ENCODE peak calls at places on chromosomes 5 and 9, in nine cellular contexts. One of them, this sample, is unnamed.

GRCh38 chr5:180390441-180391190 is 37.5 kb upstream of the GFPT2 start:
- DNase-seq in GM06990: no peak
- DNase-seq in SHP77: no peak
- DNase-seq in hippocampal formation: no peak
- DNase-seq in caudate nucleus: no peak
- DNase-seq in activated T-cell treated with anti-CD3 and anti-CD28 coated beads for 24 hours: no peak
- DNase-seq in AG10803: no peak
- DNase-seq in kidney: no peak
- DNase-seq in HL-60: no peak
- DNase-seq in this sample: no peak

GRCh38 chr5:179762079-179762780 is 29.6 kb downstream of the MAML1 start:
- DNase-seq in GM06990: peak
- DNase-seq in hippocampal formation: no peak
- DNase-seq in AG10803: peak
- DNase-seq in SHP77: peak
- DNase-seq in kidney: no peak
- DNase-seq in caudate nucleus: no peak
- DNase-seq in activated T-cell treated with anti-CD3 and anti-CD28 coated beads for 24 hours: no peak
- DNase-seq in HL-60: peak
- DNase-seq in this sample: peak

GRCh38 chr5:147857302-147858129 is 21.0 kb upstream of the SCGB3A2 start:
- DNase-seq in SHP77: no peak
- DNase-seq in AG10803: peak
- DNase-seq in activated T-cell treated with anti-CD3 and anti-CD28 coated beads for 24 hours: peak
- DNase-seq in GM06990: no peak
- DNase-seq in hippocampal formation: peak
- DNase-seq in HL-60: peak
- DNase-seq in kidney: no peak
- DNase-seq in caudate nucleus: peak
- DNase-seq in this sample: peak

GRCh38 chr5:117519957-117520500 is 945.4 kb upstream of the SEMA6A start:
- DNase-seq in AG10803: no peak
- DNase-seq in SHP77: no peak
- DNase-seq in hippocampal formation: no peak
- DNase-seq in kidney: no peak
- DNase-seq in caudate nucleus: no peak
- DNase-seq in HL-60: no peak
- DNase-seq in activated T-cell treated with anti-CD3 and anti-CD28 coated beads for 24 hours: no peak
- DNase-seq in GM06990: no peak
- DNase-seq in this sample: no peak

GRCh38 chr9:98881836-98882568 is 61.7 kb upstream of the COL15A1 start:
- DNase-seq in kidney: no peak
- DNase-seq in hippocampal formation: no peak
- DNase-seq in SHP77: no peak
- DNase-seq in AG10803: peak
- DNase-seq in caudate nucleus: no peak
- DNase-seq in HL-60: no peak
- DNase-seq in activated T-cell treated with anti-CD3 and anti-CD28 coated beads for 24 hours: no peak
- DNase-seq in GM06990: no peak
- DNase-seq in this sample: no peak

GRCh38 chr9:82604947-82605656 is 457.8 kb downstream of the RASEF start:
- DNase-seq in SHP77: no peak
- DNase-seq in GM06990: no peak
- DNase-seq in HL-60: no peak
- DNase-seq in activated T-cell treated with anti-CD3 and anti-CD28 coated beads for 24 hours: no peak
- DNase-seq in caudate nucleus: no peak
- DNase-seq in AG10803: no peak
- DNase-seq in hippocampal formation: no peak
- DNase-seq in kidney: no peak
- DNase-seq in this sample: no peak

GRCh38 chr5:59766394-59766793 is 127.1 kb downstream of the PDE4D start:
- DNase-seq in caudate nucleus: no peak
- DNase-seq in kidney: peak
- DNase-seq in hippocampal formation: no peak
- DNase-seq in AG10803: no peak
- DNase-seq in GM06990: no peak
- DNase-seq in SHP77: peak
- DNase-seq in HL-60: no peak
- DNase-seq in activated T-cell treated with anti-CD3 and anti-CD28 coated beads for 24 hours: no peak
- DNase-seq in this sample: no peak

GRCh38 chr9:89448381-89448780 is 49.5 kb downstream of the SEMA4D start:
- DNase-seq in AG10803: no peak
- DNase-seq in activated T-cell treated with anti-CD3 and anti-CD28 coated beads for 24 hours: peak
- DNase-seq in SHP77: no peak
- DNase-seq in hippocampal formation: peak
- DNase-seq in HL-60: no peak
- DNase-seq in GM06990: no peak
- DNase-seq in kidney: peak
- DNase-seq in caudate nucleus: peak
- DNase-seq in this sample: no peak

GRCh38 chr9:89436963-89437625 is 60.8 kb downstream of the SEMA4D start:
- DNase-seq in HL-60: peak
- DNase-seq in activated T-cell treated with anti-CD3 and anti-CD28 coated beads for 24 hours: no peak
- DNase-seq in kidney: peak
- DNase-seq in AG10803: no peak
- DNase-seq in SHP77: peak
- DNase-seq in GM06990: no peak
- DNase-seq in caudate nucleus: no peak
- DNase-seq in hippocampal formation: no peak
- DNase-seq in this sample: no peak

GRCh38 chr9:134775552-134775951 is 105.1 kb upstream of the FCN2 start:
- DNase-seq in activated T-cell treated with anti-CD3 and anti-CD28 coated beads for 24 hours: no peak
- DNase-seq in AG10803: no peak
- DNase-seq in hippocampal formation: no peak
- DNase-seq in caudate nucleus: no peak
- DNase-seq in SHP77: no peak
- DNase-seq in kidney: no peak
- DNase-seq in HL-60: no peak
- DNase-seq in GM06990: no peak
- DNase-seq in this sample: no peak

GRCh38 chr5:107043665-107044064 is 627.1 kb downstream of the EFNA5 start:
- DNase-seq in HL-60: no peak
- DNase-seq in activated T-cell treated with anti-CD3 and anti-CD28 coated beads for 24 hours: no peak
- DNase-seq in SHP77: no peak
- DNase-seq in hippocampal formation: no peak
- DNase-seq in GM06990: no peak
- DNase-seq in kidney: no peak
- DNase-seq in AG10803: no peak
- DNase-seq in caudate nucleus: no peak
- DNase-seq in this sample: no peak

GRCh38 chr5:113214026-113214425 is 220.8 kb downstream of the TSSK1B start:
- DNase-seq in GM06990: no peak
- DNase-seq in SHP77: no peak
- DNase-seq in HL-60: no peak
- DNase-seq in AG10803: no peak
- DNase-seq in caudate nucleus: no peak
- DNase-seq in kidney: no peak
- DNase-seq in hippocampal formation: peak
- DNase-seq in activated T-cell treated with anti-CD3 and anti-CD28 coated beads for 24 hours: no peak
- DNase-seq in this sample: no peak

GRCh38 chr9:3773661-3774060 is 247.9 kb upstream of the RFX3 start:
- DNase-seq in GM06990: no peak
- DNase-seq in AG10803: no peak
- DNase-seq in kidney: no peak
- DNase-seq in hippocampal formation: no peak
- DNase-seq in activated T-cell treated with anti-CD3 and anti-CD28 coated beads for 24 hours: no peak
- DNase-seq in HL-60: no peak
- DNase-seq in caudate nucleus: no peak
- DNase-seq in SHP77: no peak
- DNase-seq in this sample: no peak

GRCh38 chr9:115073456-115073855 is 44.5 kb downstream of the TNC start:
- DNase-seq in AG10803: no peak
- DNase-seq in HL-60: no peak
- DNase-seq in activated T-cell treated with anti-CD3 and anti-CD28 coated beads for 24 hours: no peak
- DNase-seq in GM06990: no peak
- DNase-seq in kidney: no peak
- DNase-seq in SHP77: no peak
- DNase-seq in caudate nucleus: no peak
- DNase-seq in hippocampal formation: no peak
- DNase-seq in this sample: no peak

GRCh38 chr5:72871358-72872024 is 55.0 kb downstream of the TNPO1 start:
- DNase-seq in GM06990: no peak
- DNase-seq in HL-60: no peak
- DNase-seq in kidney: no peak
- DNase-seq in caudate nucleus: no peak
- DNase-seq in hippocampal formation: no peak
- DNase-seq in SHP77: no peak
- DNase-seq in AG10803: no peak
- DNase-seq in activated T-cell treated with anti-CD3 and anti-CD28 coated beads for 24 hours: no peak
- DNase-seq in this sample: no peak

GRCh38 chr5:65163698-65164097 is 318.0 kb downstream of the ADAMTS6 start:
- DNase-seq in AG10803: peak
- DNase-seq in GM06990: no peak
- DNase-seq in activated T-cell treated with anti-CD3 and anti-CD28 coated beads for 24 hours: no peak
- DNase-seq in kidney: no peak
- DNase-seq in HL-60: no peak
- DNase-seq in caudate nucleus: no peak
- DNase-seq in SHP77: peak
- DNase-seq in hippocampal formation: no peak
- DNase-seq in this sample: peak

GRCh38 chr5:61796773-61797172 is 464.7 kb downstream of the ZSWIM6 start:
- DNase-seq in kidney: no peak
- DNase-seq in GM06990: no peak
- DNase-seq in caudate nucleus: no peak
- DNase-seq in hippocampal formation: no peak
- DNase-seq in HL-60: no peak
- DNase-seq in activated T-cell treated with anti-CD3 and anti-CD28 coated beads for 24 hours: no peak
- DNase-seq in AG10803: no peak
- DNase-seq in SHP77: no peak
- DNase-seq in this sample: no peak

GRCh38 chr5:59069438-59070079 is 486.7 kb downstream of the RAB3C start:
- DNase-seq in caudate nucleus: no peak
- DNase-seq in HL-60: no peak
- DNase-seq in kidney: no peak
- DNase-seq in hippocampal formation: peak
- DNase-seq in SHP77: no peak
- DNase-seq in AG10803: peak
- DNase-seq in GM06990: no peak
- DNase-seq in activated T-cell treated with anti-CD3 and anti-CD28 coated beads for 24 hours: no peak
- DNase-seq in this sample: peak

GRCh38 chr9:124454791-124455443 is 4.7 kb downstream of the ADGRD2 start:
- DNase-seq in AG10803: no peak
- DNase-seq in activated T-cell treated with anti-CD3 and anti-CD28 coated beads for 24 hours: no peak
- DNase-seq in caudate nucleus: no peak
- DNase-seq in HL-60: no peak
- DNase-seq in hippocampal formation: no peak
- DNase-seq in SHP77: no peak
- DNase-seq in kidney: no peak
- DNase-seq in GM06990: no peak
- DNase-seq in this sample: no peak

GRCh38 chr9:134408389-134408788 is 82.1 kb downstream of the RXRA start:
- DNase-seq in SHP77: no peak
- DNase-seq in kidney: no peak
- DNase-seq in GM06990: no peak
- DNase-seq in HL-60: no peak
- DNase-seq in AG10803: no peak
- DNase-seq in activated T-cell treated with anti-CD3 and anti-CD28 coated beads for 24 hours: no peak
- DNase-seq in caudate nucleus: no peak
- DNase-seq in hippocampal formation: no peak
- DNase-seq in this sample: no peak

GRCh38 chr5:173808079-173808808 is 79.9 kb upstream of the CPEB4 start:
- DNase-seq in SHP77: no peak
- DNase-seq in HL-60: peak
- DNase-seq in AG10803: no peak
- DNase-seq in hippocampal formation: no peak
- DNase-seq in GM06990: no peak
- DNase-seq in caudate nucleus: no peak
- DNase-seq in kidney: no peak
- DNase-seq in activated T-cell treated with anti-CD3 and anti-CD28 coated beads for 24 hours: no peak
- DNase-seq in this sample: no peak

GRCh38 chr9:26947736-26948135 is 694 bp upstream of the PLAA start:
- DNase-seq in caudate nucleus: no peak
- DNase-seq in HL-60: no peak
- DNase-seq in SHP77: no peak
- DNase-seq in GM06990: no peak
- DNase-seq in activated T-cell treated with anti-CD3 and anti-CD28 coated beads for 24 hours: no peak
- DNase-seq in AG10803: no peak
- DNase-seq in kidney: no peak
- DNase-seq in hippocampal formation: no peak
- DNase-seq in this sample: no peak

GRCh38 chr9:14616188-14616982 is 76.8 kb downstream of the ZDHHC21 start:
- DNase-seq in kidney: no peak
- DNase-seq in HL-60: no peak
- DNase-seq in activated T-cell treated with anti-CD3 and anti-CD28 coated beads for 24 hours: no peak
- DNase-seq in AG10803: peak
- DNase-seq in SHP77: peak
- DNase-seq in hippocampal formation: peak
- DNase-seq in caudate nucleus: no peak
- DNase-seq in GM06990: peak
- DNase-seq in this sample: no peak

GRCh38 chr5:944992-945685 is 52.5 kb downstream of the TRIP13 start:
- DNase-seq in hippocampal formation: no peak
- DNase-seq in caudate nucleus: no peak
- DNase-seq in activated T-cell treated with anti-CD3 and anti-CD28 coated beads for 24 hours: no peak
- DNase-seq in HL-60: no peak
- DNase-seq in kidney: no peak
- DNase-seq in AG10803: no peak
- DNase-seq in GM06990: no peak
- DNase-seq in SHP77: no peak
- DNase-seq in this sample: no peak

GRCh38 chr5:66498791-66499207 is 97.4 kb upstream of the MAST4 start:
- DNase-seq in caudate nucleus: no peak
- DNase-seq in hippocampal formation: no peak
- DNase-seq in activated T-cell treated with anti-CD3 and anti-CD28 coated beads for 24 hours: no peak
- DNase-seq in AG10803: peak
- DNase-seq in GM06990: no peak
- DNase-seq in HL-60: no peak
- DNase-seq in kidney: no peak
- DNase-seq in SHP77: peak
- DNase-seq in this sample: no peak

GRCh38 chr5:35031276-35031675 is 16.5 kb downstream of the AGXT2 start:
- DNase-seq in hippocampal formation: no peak
- DNase-seq in GM06990: no peak
- DNase-seq in HL-60: no peak
- DNase-seq in caudate nucleus: no peak
- DNase-seq in activated T-cell treated with anti-CD3 and anti-CD28 coated beads for 24 hours: no peak
- DNase-seq in kidney: no peak
- DNase-seq in AG10803: peak
- DNase-seq in SHP77: no peak
- DNase-seq in this sample: no peak

This sample was measured in SW 1271.